ENCODE peak calls at places on chromosomes 5 and 9, in four cellular contexts. One of them, this sample, is unnamed.

GRCh38 chr9:75551866-75552265 is 338.6 kb upstream of the PCSK5 start:
- DNase-seq in naive thymus-derived CD8-positive, alpha-beta T cell: no peak
- DNase-seq in KG1: no peak
- DNase-seq in WTC11: no peak
- DNase-seq in this sample: no peak

GRCh38 chr5:11377896-11378295 is 526.4 kb downstream of the CTNND2 start:
- DNase-seq in naive thymus-derived CD8-positive, alpha-beta T cell: no peak
- DNase-seq in KG1: no peak
- DNase-seq in WTC11: no peak
- DNase-seq in this sample: no peak

GRCh38 chr5:35884125-35884788 is 27.6 kb downstream of the IL7R start:
- DNase-seq in naive thymus-derived CD8-positive, alpha-beta T cell: no peak
- DNase-seq in KG1: peak; percentile 7
- DNase-seq in WTC11: no peak
- DNase-seq in this sample: no peak

GRCh38 chr5:171450423-171451246 is 31.2 kb downstream of the FGF18 start:
- DNase-seq in naive thymus-derived CD8-positive, alpha-beta T cell: no peak
- DNase-seq in KG1: no peak
- DNase-seq in WTC11: peak; percentile 61
- DNase-seq in this sample: no peak

GRCh38 chr9:104868687-104869404 is 59.1 kb downstream of the ABCA1 start:
- DNase-seq in naive thymus-derived CD8-positive, alpha-beta T cell: no peak
- DNase-seq in KG1: no peak
- DNase-seq in WTC11: peak; percentile 66
- DNase-seq in this sample: peak; percentile 91

GRCh38 chr5:174596429-174596828 is 128.0 kb upstream of the MSX2 start:
- DNase-seq in naive thymus-derived CD8-positive, alpha-beta T cell: no peak
- DNase-seq in KG1: no peak
- DNase-seq in WTC11: no peak
- DNase-seq in this sample: no peak

GRCh38 chr5:77638763-77639451 is 394 bp upstream of the OTP start:
- DNase-seq in naive thymus-derived CD8-positive, alpha-beta T cell: no peak
- DNase-seq in KG1: no peak
- DNase-seq in WTC11: peak; percentile 88
- DNase-seq in this sample: no peak

GRCh38 chr5:143349127-143349526 is 54.4 kb downstream of the NR3C1 start:
- DNase-seq in naive thymus-derived CD8-positive, alpha-beta T cell: no peak
- DNase-seq in KG1: no peak
- DNase-seq in WTC11: no peak
- DNase-seq in this sample: no peak

GRCh38 chr9:86865957-86866356 is 81.3 kb downstream of the GAS1 start:
- DNase-seq in naive thymus-derived CD8-positive, alpha-beta T cell: no peak
- DNase-seq in KG1: no peak
- DNase-seq in WTC11: no peak
- DNase-seq in this sample: no peak

GRCh38 chr5:17991775-17992174 is 357.5 kb downstream of the TAF11L14 start:
- DNase-seq in naive thymus-derived CD8-positive, alpha-beta T cell: no peak
- DNase-seq in KG1: no peak
- DNase-seq in WTC11: no peak
- DNase-seq in this sample: no peak

GRCh38 chr5:83433891-83434290 is 37.7 kb upstream of the VCAN start:
- DNase-seq in naive thymus-derived CD8-positive, alpha-beta T cell: no peak
- DNase-seq in KG1: no peak
- DNase-seq in WTC11: no peak
- DNase-seq in this sample: no peak

GRCh38 chr9:93129691-93130500 is 4.2 kb downstream of the NINJ1 start:
- DNase-seq in naive thymus-derived CD8-positive, alpha-beta T cell: no peak
- DNase-seq in KG1: no peak
- DNase-seq in WTC11: no peak
- DNase-seq in this sample: no peak

GRCh38 chr5:135131801-135132675 is 98.0 kb upstream of the PITX1 start:
- DNase-seq in naive thymus-derived CD8-positive, alpha-beta T cell: no peak
- DNase-seq in KG1: no peak
- DNase-seq in WTC11: no peak
- DNase-seq in this sample: no peak

GRCh38 chr5:6634788-6635430 is 1.7 kb downstream of the SRD5A1 start:
- DNase-seq in naive thymus-derived CD8-positive, alpha-beta T cell: no peak
- DNase-seq in KG1: no peak
- DNase-seq in WTC11: no peak
- DNase-seq in this sample: no peak

GRCh38 chr5:172953776-172954189 is 5.4 kb upstream of the RPL26L1 start:
- DNase-seq in naive thymus-derived CD8-positive, alpha-beta T cell: no peak
- DNase-seq in KG1: no peak
- DNase-seq in WTC11: no peak
- DNase-seq in this sample: no peak

GRCh38 chr5:40985501-40985900 is 76.2 kb downstream of the C7 start:
- DNase-seq in naive thymus-derived CD8-positive, alpha-beta T cell: no peak
- DNase-seq in KG1: no peak
- DNase-seq in WTC11: no peak
- DNase-seq in this sample: no peak

This sample was measured in WERI-Rb-1.